ENCODE peak calls at places on chromosomes 5 and 9, in seven cellular contexts. P is activated CD4-positive, alpha-beta T cell treated with anti-CD3 and anti-CD28 coated beads for 24 hours; G is T follicular helper cell; R is stimulated activated CD4-positive, alpha-beta T cell treated with anti-CD3 and anti-CD28 coated beads, Interleukin-4, amount 100 ng/mL, for 24 hours; C is trophoblast cell; D is SW480; I is activated CD4-positive, alpha-beta memory T cell treated with anti-CD3 and anti-CD28 coated beads for 36 hours. S is an unnamed sample.

GRCh38 chr5:131633830-131634229 is 1.2 kb downstream of the RAPGEF6 start:
- DNase-seq in D (no peak), R (no peak), G (no peak), C (no peak), P (no peak), I (no peak), S (no peak)

GRCh38 chr5:97400537-97400936 is 217.5 kb upstream of the RIOK2 start:
- DNase-seq in I (no peak), C (no peak), P (no peak), R (no peak), D (no peak), G (no peak), S (no peak)

GRCh38 chr5:41754857-41755256 is 115.4 kb downstream of the OXCT1 start:
- DNase-seq in P (no peak), I (no peak), G (no peak), R (no peak), D (peak), C (no peak), S (no peak)

GRCh38 chr9:114282104-114282485 is 40.8 kb upstream of the ORM1 start:
- DNase-seq in P (no peak), G (no peak), C (no peak), R (no peak), D (no peak), I (no peak), S (no peak)

GRCh38 chr9:72579190-72579589 is 57.8 kb downstream of the TMC1 start:
- DNase-seq in D (no peak), C (peak), I (no peak), G (no peak), P (no peak), R (no peak), S (no peak)

GRCh38 chr5:78490709-78491485 is 130.5 kb downstream of the SCAMP1 start:
- DNase-seq in R (no peak), C (no peak), D (no peak), P (no peak), G (no peak), I (no peak), S (no peak)

GRCh38 chr5:116524051-116524450 is 50.6 kb downstream of the SEMA6A start:
- DNase-seq in G (no peak), R (no peak), P (no peak), C (no peak), D (no peak), I (no peak), S (no peak)

GRCh38 chr5:96433066-96433447 is at the start of gene PCSK1:
- DNase-seq in C (no peak), R (no peak), I (no peak), P (no peak), G (no peak), D (no peak), S (no peak)

GRCh38 chr5:41371741-41372140 is 138.7 kb downstream of the PLCXD3 start:
- DNase-seq in I (no peak), D (no peak), R (no peak), C (peak), G (no peak), P (no peak), S (no peak)

GRCh38 chr5:142428773-142429473 is 104.1 kb upstream of the SPRY4 start:
- DNase-seq in D (peak), P (no peak), G (no peak), R (no peak), I (no peak), C (no peak), S (no peak)

GRCh38 chr9:75979362-75979761 is 88.9 kb downstream of the PCSK5 start:
- DNase-seq in C (no peak), P (no peak), G (no peak), D (peak), R (no peak), I (no peak), S (no peak)